ENCODE peak calls at places on chromosomes 13 and 19, in six cellular contexts. H is activated CD8-positive, alpha-beta memory T cell treated with anti-CD3 and anti-CD28 coated beads, Interleukin-2, amount 50 U/mL, for 48 hours; Z is naive thymus-derived CD8-positive, alpha-beta T cell; J is dorsolateral prefrontal cortex; T is CD8-positive, alpha-beta T cell; E is mucosa of descending colon. I is an unnamed sample.

GRCh38 chr13:87972568-87972967 is 301.4 kb downstream of the SLITRK5 start:
- DNase-seq in H (no peak), Z (no peak), J (no peak), T (no peak), E (no peak), I (no peak)

GRCh38 chr19:2846180-2846935 is 5.1 kb downstream of the ZNF555 start:
- DNase-seq in H (no peak), Z (no peak), J (no peak), T (no peak), E (no peak), I (no peak)

GRCh38 chr19:42350417-42350816 is 25.0 kb downstream of the MEGF8 start:
- DNase-seq in H (no peak), Z (no peak), J (no peak), T (no peak), E (no peak), I (no peak)

GRCh38 chr13:51211910-51212309 is 10.3 kb upstream of the FAM124A start:
- DNase-seq in H (no peak), Z (no peak), J (no peak), T (no peak), E (no peak), I (no peak)

GRCh38 chr13:32964987-32965386 is 51.2 kb upstream of the KL start:
- DNase-seq in H (no peak), Z (no peak), J (no peak), T (no peak), E (no peak), I (no peak)

GRCh38 chr19:29798783-29799182 is 13.0 kb upstream of the CCNE1 start:
- DNase-seq in H (no peak), Z (no peak), J (no peak), T (no peak), E (no peak), I (no peak)

GRCh38 chr19:54431255-54431838 is 16.1 kb downstream of the TTYH1 start:
- DNase-seq in H (no peak), Z (no peak), J (no peak), T (no peak), E (no peak), I (no peak)

GRCh38 chr13:97762141-97762540 is 191.3 kb upstream of the IPO5 start:
- DNase-seq in H (no peak), Z (no peak), J (no peak), T (no peak), E (no peak), I (no peak)

GRCh38 chr19:48683349-48683748 is 10.5 kb upstream of the NTN5 start:
- DNase-seq in H (peak), Z (no peak), J (peak), T (no peak), E (no peak), I (peak)

GRCh38 chr19:14502334-14503092 is 6.6 kb upstream of the GIPC1 start:
- DNase-seq in H (no peak), Z (no peak), J (no peak), T (no peak), E (no peak), I (no peak)

GRCh38 chr13:98468352-98468751 is 108.6 kb downstream of the STK24 start:
- DNase-seq in H (no peak), Z (no peak), J (no peak), T (no peak), E (no peak), I (no peak)

I was measured in left colon.